ENCODE peak calls at places on chromosomes 16 and 17, in seven cellular contexts. D is cardiac muscle cell; H is CD8-positive, alpha-beta T cell; G is heart right ventricle; K is HFFc6; X is lower leg skin; E is osteocyte. W is an unnamed sample.

GRCh38 chr16:3439637-3440036 is 3.7 kb downstream of the ZNF597 start:
- DNase-seq in D (no peak), H (no peak), G (no peak), K (no peak), X (no peak), E (no peak), W (no peak)

GRCh38 chr17:70609566-70609965 is 440.2 kb downstream of the KCNJ2 start:
- DNase-seq in D (no peak), H (no peak), G (no peak), K (no peak), X (no peak), E (no peak), W (no peak)

GRCh38 chr16:17412221-17412620 is 58.5 kb downstream of the XYLT1 start:
- DNase-seq in D (no peak), H (no peak), G (no peak), K (peak), X (no peak), E (no peak), W (no peak)

GRCh38 chr17:32327911-32328310 is 14.1 kb downstream of the C17orf75 start:
- DNase-seq in D (no peak), H (no peak), G (no peak), K (no peak), X (no peak), E (no peak), W (no peak)

GRCh38 chr16:49586466-49586865 is 212.9 kb downstream of the C16orf78 start:
- DNase-seq in D (no peak), H (no peak), G (no peak), K (no peak), X (no peak), E (no peak), W (no peak)

GRCh38 chr17:83101805-83102480 is 22.5 kb downstream of the METRNL start:
- DNase-seq in D (no peak), H (no peak), G (no peak), K (no peak), X (no peak), E (no peak), W (no peak)

GRCh38 chr16:56332464-56333079 is 92.8 kb downstream of the AMFR start:
- DNase-seq in D (peak), H (no peak), G (peak), K (peak), X (no peak), E (no peak), W (no peak)

GRCh38 chr16:7227193-7227825 is 105.3 kb upstream of the RBFOX1 start:
- DNase-seq in D (peak), H (no peak), G (no peak), K (no peak), X (no peak), E (no peak), W (no peak)

GRCh38 chr17:77285594-77286390 is 145.0 kb downstream of the SEC14L1 start:
- DNase-seq in D (no peak), H (no peak), G (peak), K (peak), X (no peak), E (no peak), W (peak)

GRCh38 chr17:43755389-43755875 is 3.2 kb downstream of the SOST start:
- DNase-seq in D (peak), H (no peak), G (no peak), K (no peak), X (peak), E (no peak), W (no peak)

GRCh38 chr17:70258465-70258864 is 89.1 kb downstream of the KCNJ2 start:
- DNase-seq in D (no peak), H (no peak), G (no peak), K (no peak), X (no peak), E (no peak), W (no peak)

GRCh38 chr16:78180349-78180748 is 80.9 kb downstream of the WWOX start:
- DNase-seq in D (no peak), H (no peak), G (no peak), K (no peak), X (no peak), E (no peak), W (no peak)

GRCh38 chr16:53672461-53672860 is 31.2 kb downstream of the RPGRIP1L start:
- DNase-seq in D (no peak), H (no peak), G (no peak), K (no peak), X (no peak), E (no peak), W (no peak)

GRCh38 chr17:76582660-76583059 is 3.0 kb downstream of the ST6GALNAC2 start:
- DNase-seq in D (no peak), H (no peak), G (no peak), K (no peak), X (no peak), E (no peak), W (no peak)

GRCh38 chr17:27038676-27039075 is 255.2 kb upstream of the WSB1 start:
- DNase-seq in D (no peak), H (no peak), G (no peak), K (no peak), X (no peak), E (no peak), W (no peak)
- TF ChIP-seq CTCF in D (no peak), H (no peak), G (no peak), K (no peak), X (no peak), E (no peak), W (no peak)

GRCh38 chr16:74064120-74064735 is 232.4 kb upstream of the PSMD7 start:
- DNase-seq in D (no peak), H (no peak), G (no peak), K (no peak), X (no peak), E (no peak), W (no peak)
- TF ChIP-seq CTCF in D (no peak), H (no peak), G (no peak), K (no peak), X (no peak), E (no peak), W (no peak)

GRCh38 chr17:59527931-59528330 is 37.5 kb upstream of the DHX40 start:
- DNase-seq in D (no peak), H (no peak), G (no peak), K (no peak), X (no peak), E (no peak), W (no peak)

GRCh38 chr17:59521465-59522126 is 43.8 kb upstream of the DHX40 start:
- DNase-seq in D (peak), H (peak), G (peak), K (peak), X (no peak), E (peak), W (no peak)

GRCh38 chr17:59530561-59530960 is 34.8 kb upstream of the DHX40 start:
- DNase-seq in D (no peak), H (no peak), G (no peak), K (no peak), X (no peak), E (no peak), W (no peak)

GRCh38 chr17:59527325-59527917 is 38.0 kb upstream of the DHX40 start:
- DNase-seq in D (no peak), H (no peak), G (no peak), K (no peak), X (no peak), E (no peak), W (no peak)

DNA sequence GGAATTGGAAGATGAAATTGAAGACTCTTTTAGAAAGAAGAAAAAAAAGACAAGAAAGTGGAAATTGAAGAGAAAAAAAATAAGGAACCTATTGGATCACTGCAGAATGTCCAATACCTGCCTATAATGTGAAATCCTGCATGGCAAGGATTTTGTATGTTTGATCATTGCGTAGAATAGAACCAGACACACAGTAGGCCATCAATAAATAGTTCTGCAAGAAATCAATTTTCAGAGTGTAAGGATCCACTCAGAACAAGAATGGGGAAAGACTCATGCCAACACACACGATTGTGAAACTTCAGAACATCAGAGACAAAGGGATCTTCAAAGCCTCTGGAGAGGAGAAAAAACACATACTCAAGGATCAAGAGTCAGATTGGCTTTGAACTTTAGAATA is 39.7 kb upstream of the DHX40 start:
- DNase-seq in D (no peak), H (no peak), G (no peak), K (no peak), X (no peak), E (no peak), W (no peak)
- TF ChIP-seq CTCF in D (no peak), H (no peak), G (no peak), K (no peak), X (no peak), E (no peak), W (no peak)

GRCh38 chr16:12390644-12391043 is 413.0 kb downstream of the CPPED1 start:
- DNase-seq in D (no peak), H (no peak), G (no peak), K (peak), X (no peak), E (no peak), W (no peak)

GRCh38 chr16:12393208-12393607 is 410.5 kb downstream of the CPPED1 start:
- DNase-seq in D (no peak), H (no peak), G (no peak), K (no peak), X (no peak), E (no peak), W (no peak)

GRCh38 chr16:12391974-12392373 is 411.7 kb downstream of the CPPED1 start:
- DNase-seq in D (no peak), H (no peak), G (no peak), K (no peak), X (no peak), E (no peak), W (no peak)

GRCh38 chr16:12390074-12390473 is 413.5 kb downstream of the SNX29 start:
- DNase-seq in D (no peak), H (no peak), G (no peak), K (no peak), X (no peak), E (no peak), W (no peak)

DNA sequence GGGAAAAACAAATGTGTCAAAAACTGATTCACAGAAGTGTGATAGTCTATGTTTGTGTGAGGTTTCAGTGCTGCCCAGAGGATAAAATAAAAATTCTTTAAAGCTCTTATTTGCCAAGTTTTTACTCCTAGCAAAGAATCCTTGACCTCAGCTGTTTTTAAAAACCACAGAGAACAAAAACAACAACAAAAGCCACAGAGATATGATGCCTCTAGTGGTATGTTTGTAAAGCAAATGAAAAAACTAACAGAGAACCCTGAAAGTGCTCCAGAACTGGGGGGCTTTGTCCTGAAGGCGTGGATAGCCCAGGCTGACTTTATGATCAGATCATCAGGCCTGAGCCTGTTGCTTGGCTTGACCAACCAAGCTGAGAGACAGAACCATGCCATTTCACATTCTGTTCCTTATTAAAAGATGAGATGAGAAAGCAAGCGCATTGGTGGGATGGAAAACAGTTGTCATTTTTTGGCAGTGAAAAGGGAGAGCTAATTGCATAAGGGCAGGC is 411.1 kb downstream of the CPPED1 start:
- DNase-seq in D (no peak), H (no peak), G (no peak), K (peak), X (no peak), E (no peak), W (no peak)
- TF ChIP-seq CTCF in D (no peak), H (no peak), G (no peak), K (peak), X (no peak), E (peak), W (peak)

GRCh38 chr17:45021607-45022287 is 29.7 kb downstream of the DCAKD start:
- DNase-seq in D (peak), H (peak), G (peak), K (peak), X (peak), E (peak), W (no peak)

GRCh38 chr17:45022655-45023339 is 28.6 kb downstream of the DCAKD start:
- DNase-seq in D (no peak), H (no peak), G (no peak), K (no peak), X (no peak), E (no peak), W (no peak)

GRCh38 chr17:45019177-45019711 is 32.2 kb downstream of the DCAKD start:
- DNase-seq in D (peak), H (peak), G (peak), K (no peak), X (no peak), E (peak), W (no peak)

GRCh38 chr17:45020354-45021138 is 30.9 kb downstream of the DCAKD start:
- DNase-seq in D (no peak), H (no peak), G (peak), K (no peak), X (no peak), E (no peak), W (no peak)

DNA sequence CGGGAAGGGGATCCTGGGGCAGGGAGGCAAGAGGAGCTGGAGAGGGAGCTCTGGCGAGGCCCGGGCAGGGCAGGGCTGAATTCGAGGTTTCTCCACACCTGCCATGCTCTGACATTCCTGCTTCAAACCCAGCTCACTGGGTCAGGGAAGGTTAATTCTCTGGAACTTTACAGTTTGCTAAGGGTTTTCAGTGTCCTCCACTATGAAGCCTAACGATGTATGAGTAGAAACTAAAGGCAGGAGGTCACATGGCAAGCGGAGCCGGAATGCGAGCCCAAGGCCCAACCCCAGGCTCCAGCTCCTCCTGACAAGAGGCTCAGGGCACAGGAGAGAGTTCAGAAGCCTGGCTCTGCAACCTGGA is 29.2 kb downstream of the DCAKD start:
- DNase-seq in D (no peak), H (no peak), G (no peak), K (no peak), X (no peak), E (no peak), W (no peak)
- TF ChIP-seq CTCF in D (no peak), H (peak), G (no peak), K (peak), X (no peak), E (peak), W (no peak)

GRCh38 chr17:45338023-45338781 is 21.4 kb upstream of the MAP3K14 start:
- DNase-seq in D (no peak), H (no peak), G (peak), K (no peak), X (peak), E (no peak), W (no peak)

GRCh38 chr17:45339646-45340605 is 23.1 kb upstream of the MAP3K14 start:
- DNase-seq in D (no peak), H (no peak), G (no peak), K (no peak), X (peak), E (no peak), W (no peak)

GRCh38 chr17:45341389-45342158 is 24.8 kb upstream of the MAP3K14 start:
- DNase-seq in D (peak), H (no peak), G (peak), K (peak), X (peak), E (peak), W (peak)

GRCh38 chr17:45336390-45337182 is 19.8 kb upstream of the MAP3K14 start:
- DNase-seq in D (no peak), H (no peak), G (no peak), K (no peak), X (peak), E (no peak), W (no peak)

DNA sequence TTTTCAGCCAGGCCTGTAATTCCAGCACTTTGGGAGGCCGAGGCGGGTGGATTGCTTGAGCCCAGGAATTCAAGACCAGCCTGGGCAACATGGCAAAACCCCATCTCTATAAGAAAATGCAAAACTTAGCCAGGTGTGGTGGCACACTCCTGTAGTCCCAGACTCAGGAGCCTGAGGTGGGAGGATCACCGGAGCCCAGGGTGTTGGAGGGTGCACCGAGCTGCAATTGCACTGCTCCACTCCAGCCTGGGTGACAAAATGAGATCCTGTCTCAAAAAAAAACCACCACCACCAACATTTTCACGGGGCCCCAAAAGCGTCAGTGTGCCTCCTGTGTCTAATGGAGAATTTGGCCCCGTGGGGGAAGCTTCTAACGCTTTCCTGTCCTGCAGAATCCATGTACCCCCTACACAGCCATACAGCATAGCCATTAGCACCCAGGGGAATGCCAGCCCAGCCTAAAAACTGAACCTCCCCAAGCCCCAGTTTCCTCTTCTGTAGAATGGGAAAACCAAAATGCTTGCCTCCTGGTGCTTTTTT is 22.2 kb upstream of the MAP3K14 start:
- DNase-seq in D (no peak), H (no peak), G (no peak), K (no peak), X (peak), E (no peak), W (no peak)
- TF ChIP-seq CTCF in D (no peak), H (no peak), G (no peak), K (no peak), X (no peak), E (no peak), W (no peak)

GRCh38 chr16:84725481-84726078 is 25.8 kb downstream of the USP10 start:
- DNase-seq in D (no peak), H (no peak), G (no peak), K (no peak), X (no peak), E (no peak), W (no peak)
- TF ChIP-seq CTCF in D (no peak), H (no peak), G (no peak), K (no peak), X (no peak), E (no peak), W (no peak)

GRCh38 chr16:28193530-28194423 is 18.0 kb downstream of the XPO6 start:
- DNase-seq in D (no peak), H (no peak), G (no peak), K (peak), X (no peak), E (no peak), W (peak)
- TF ChIP-seq CTCF in D (no peak), H (no peak), G (no peak), K (no peak), X (no peak), E (no peak), W (no peak)

GRCh38 chr16:11313493-11314308 is 31.6 kb upstream of the RMI2 start:
- DNase-seq in D (no peak), H (no peak), G (no peak), K (no peak), X (no peak), E (no peak), W (no peak)

GRCh38 chr16:11314309-11314894 is 30.9 kb upstream of the RMI2 start:
- DNase-seq in D (no peak), H (no peak), G (no peak), K (no peak), X (no peak), E (no peak), W (no peak)

GRCh38 chr16:11310997-11311561 is 29.9 kb upstream of the PRM1 start:
- DNase-seq in D (no peak), H (peak), G (no peak), K (no peak), X (no peak), E (no peak), W (no peak)

GRCh38 chr16:11310634-11310977 is 29.5 kb upstream of the PRM1 start:
- DNase-seq in D (no peak), H (no peak), G (no peak), K (no peak), X (no peak), E (no peak), W (no peak)

GRCh38 chr16:11312718-11313492 is 31.8 kb upstream of the PRM1 start:
- DNase-seq in D (no peak), H (peak), G (no peak), K (no peak), X (no peak), E (no peak), W (peak)
- TF ChIP-seq CTCF in D (no peak), H (no peak), G (no peak), K (no peak), X (no peak), E (no peak), W (no peak)

W was measured in BJ.